ENCODE peak calls at places on chromosome 21, in seven cellular contexts. P is endodermal cell; A is A549; M is fibroblast of lung; W is pancreas; E is upper lobe of right lung; V is CD8-positive, alpha-beta T cell. L is an unnamed sample. For H3K4me1, the result is how much of the 10 kb centered on the place peaks cover.

GRCh38 chr21:27722095-27722494 is 755.2 kb upstream of the ADAMTS5 start:
- DNase-seq in P (peak), A (no peak), M (no peak), W (no peak), E (no peak), V (no peak), L (no peak)

GRCh38 chr21:28633803-28634572 is 358.7 kb downstream of the LTN1 start:
- DNase-seq in P (no peak), A (no peak), M (peak), W (no peak), E (no peak), V (no peak), L (no peak)

GRCh38 chr21:31455506-31455905 is 111.4 kb upstream of the TIAM1 start:
- DNase-seq in P (no peak), A (no peak), M (no peak), W (no peak), E (no peak), V (no peak), L (no peak)

GRCh38 chr21:17769049-17769845 is 49.9 kb downstream of the C21orf91 start:
- DNase-seq in P (no peak), A (no peak), M (no peak), W (no peak), E (no peak), V (no peak), L (no peak)

GRCh38 chr21:42463861-42464515 is 32.0 kb downstream of the RSPH1 start:
- DNase-seq in P (peak), A (peak), M (peak), W (no peak), E (no peak), V (peak), L (no peak)

GRCh38 chr21:42310411-42311001 is 4.7 kb downstream of the TFF3 start:
- DNase-seq in P (peak), A (no peak), M (no peak), W (no peak), E (peak), V (no peak), L (no peak)

GRCh38 chr21:43318841-43319781 is 107.8 kb downstream of the SIK1 start:
- DNase-seq in P (no peak), A (peak), M (peak), W (no peak), E (no peak), V (no peak), L (no peak)

GRCh38 chr21:37793660-37794059 is 122.6 kb downstream of the KCNJ6 start:
- DNase-seq in P (no peak), A (no peak), M (peak), W (no peak), E (no peak), V (no peak), L (no peak)

GRCh38 chr21:42645211-42646075 is 8.0 kb upstream of the PDE9A start:
- DNase-seq in P (no peak), A (no peak), M (no peak), W (no peak), E (no peak), V (no peak), L (no peak)

GRCh38 chr21:42705746-42706374 is 52.4 kb downstream of the PDE9A start:
- DNase-seq in P (peak), A (no peak), M (no peak), W (no peak), E (no peak), V (no peak), L (no peak)

GRCh38 chr21:27776925-27777553 is 810.2 kb upstream of the ADAMTS5 start:
- DNase-seq in P (no peak), A (no peak), M (peak), W (peak), E (no peak), V (no peak), L (no peak)

GRCh38 chr21:34536820-34537219 is 24.8 kb upstream of the KCNE1 start:
- DNase-seq in P (no peak), A (no peak), M (no peak), W (no peak), E (no peak), V (no peak), L (no peak)

GRCh38 chr21:34536311-34536710 is 24.3 kb upstream of the KCNE1 start:
- DNase-seq in P (no peak), A (no peak), M (no peak), W (no peak), E (no peak), V (no peak), L (no peak)

GRCh38 chr21:34535886-34536285 is 23.9 kb upstream of the KCNE1 start:
- DNase-seq in P (no peak), A (no peak), M (no peak), W (no peak), E (no peak), V (no peak), L (no peak)

GRCh38 chr21:34533938-34534337 is 21.9 kb upstream of the KCNE1 start:
- DNase-seq in P (no peak), A (no peak), M (no peak), W (no peak), E (no peak), V (no peak), L (no peak)

GRCh38 chr21:34534522-34534921 is 22.5 kb upstream of the KCNE1 start:
- DNase-seq in P (no peak), A (no peak), M (no peak), W (no peak), E (no peak), V (no peak), L (no peak)
- H3K4me1 ChIP-seq in P (under half), A (under half), M (under half), W (under half), E (under half), V (under half), L (under half)

DNA sequence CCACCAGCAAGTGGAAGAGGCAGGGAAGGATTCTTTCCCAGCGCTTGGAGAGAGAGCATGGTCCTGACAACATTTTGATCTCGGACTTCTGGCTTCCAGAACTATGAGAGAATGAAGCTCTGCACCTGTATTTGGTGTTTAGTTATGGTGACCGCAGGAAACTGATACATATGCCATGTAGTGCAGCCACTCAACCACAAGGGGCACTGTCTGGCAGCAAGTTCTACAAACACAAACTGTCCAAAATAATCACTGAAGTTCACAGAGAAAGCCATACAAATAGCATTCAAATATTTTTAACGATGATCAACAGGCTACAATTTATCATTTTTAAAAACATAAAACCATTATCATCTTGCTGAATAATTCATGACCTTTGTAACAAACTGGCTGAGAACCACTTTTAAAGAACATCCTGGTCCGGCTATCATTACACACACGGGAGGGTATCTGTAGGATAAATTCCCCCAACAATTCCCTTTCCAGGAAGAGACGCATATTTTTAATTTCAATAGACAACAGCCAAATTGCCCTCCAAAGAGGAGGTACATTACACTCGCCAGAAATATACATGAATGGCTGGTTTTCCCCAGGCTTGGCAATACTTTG is 9.3 kb upstream of the CBR3 start:
- DNase-seq in P (peak), A (peak), M (peak), W (no peak), E (peak), V (peak), L (no peak)
- TF ChIP-seq CTCF in P (peak), A (peak), M (peak), W (peak), E (peak), V (peak), L (peak)

GRCh38 chr21:46625759-46626158 is 9.7 kb upstream of the PRMT2 start:
- DNase-seq in P (no peak), A (no peak), M (no peak), W (no peak), E (no peak), V (no peak), L (no peak)

GRCh38 chr21:46633561-46633960 is 1.9 kb upstream of the PRMT2 start:
- DNase-seq in P (no peak), A (no peak), M (no peak), W (no peak), E (no peak), V (peak), L (no peak)

GRCh38 chr21:46626536-46627302 is 8.8 kb upstream of the PRMT2 start:
- DNase-seq in P (no peak), A (no peak), M (no peak), W (no peak), E (peak), V (peak), L (no peak)

GRCh38 chr21:46627726-46628125 is 7.7 kb upstream of the PRMT2 start:
- DNase-seq in P (no peak), A (no peak), M (no peak), W (no peak), E (no peak), V (no peak), L (no peak)

DNA sequence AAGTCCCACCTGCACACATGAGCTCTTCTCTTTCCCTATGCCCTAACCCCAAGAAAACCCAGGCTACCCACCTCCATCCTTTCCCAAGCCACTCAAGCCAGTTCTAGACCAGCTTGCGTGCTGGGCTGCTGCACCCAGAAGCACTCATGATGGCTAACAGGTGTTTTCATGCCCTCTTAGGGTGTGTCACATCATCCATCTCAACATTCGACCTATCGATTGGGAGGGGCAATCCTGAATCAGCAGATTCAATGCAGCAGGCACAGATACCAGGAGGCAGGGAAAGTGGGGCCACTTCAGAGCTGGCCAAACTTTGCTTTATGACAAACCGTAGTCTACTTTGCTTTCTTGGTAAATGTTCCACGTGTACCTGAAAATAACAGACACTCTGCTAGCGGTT is 6.6 kb upstream of the PRMT2 start:
- DNase-seq in P (no peak), A (no peak), M (no peak), W (no peak), E (no peak), V (no peak), L (no peak)
- H3K4me1 ChIP-seq in P (under half), A (under half), M (under half), W (under half), E (under half), V (half or more), L (under half)

GRCh38 chr21:44872568-44873355 is 728 bp downstream of the PTTG1IP start:
- DNase-seq in P (peak), A (no peak), M (peak), W (peak), E (peak), V (no peak), L (no peak)
- TF ChIP-seq CTCF in P (no peak), A (no peak), M (no peak), W (no peak), E (peak), V (no peak), L (no peak)

GRCh38 chr21:45112371-45112770 is 38.0 kb downstream of the ADARB1 start:
- DNase-seq in P (no peak), A (no peak), M (no peak), W (no peak), E (no peak), V (no peak), L (no peak)
- H3K4me1 ChIP-seq in P (under half), A (under half), M (under half), W (under half), E (half or more), V (under half), L (under half)

GRCh38 chr21:45443595-45444181 is 38.7 kb downstream of the COL18A1 start:
- DNase-seq in P (no peak), A (no peak), M (no peak), W (no peak), E (no peak), V (no peak), L (no peak)
- TF ChIP-seq CTCF in P (no peak), A (no peak), M (no peak), W (no peak), E (no peak), V (no peak), L (no peak)

GRCh38 chr21:33259995-33260394 is 6.2 kb upstream of the IL10RB start:
- DNase-seq in P (peak), A (no peak), M (no peak), W (no peak), E (no peak), V (no peak), L (no peak)
- H3K4me1 ChIP-seq in P (under half), A (under half), M (under half), W (under half), E (under half), V (under half), L (under half)

GRCh38 chr21:24076179-24076578 is 1531.1 kb downstream of the MRPL39 start:
- DNase-seq in P (no peak), A (no peak), M (peak), W (no peak), E (no peak), V (no peak), L (no peak)
- TF ChIP-seq CTCF in P (no peak), A (no peak), M (no peak), W (no peak), E (no peak), V (no peak), L (no peak)

GRCh38 chr21:34843562-34843961 is 174.8 kb downstream of the CLIC6 start:
- DNase-seq in P (peak), A (no peak), M (no peak), W (no peak), E (no peak), V (no peak), L (no peak)
- H3K4me1 ChIP-seq in P (under half), A (half or more), M (under half), W (under half), E (under half), V (under half), L (half or more)